ENCODE peak calls at places on chromosomes 1 and 21, in five cellular contexts. One of them, this sample, is unnamed.

GRCh38 chr1:108881369-108881768 is 4.6 kb downstream of the GPSM2 start:
- DNase-seq in stomach: no peak
- DNase-seq in transverse colon: no peak
- DNase-seq in SK-N-SH: no peak
- DNase-seq in suprapubic skin: no peak
- DNase-seq in this sample: no peak

GRCh38 chr1:180916771-180917170 is 4.1 kb downstream of the KIAA1614 start:
- DNase-seq in stomach: no peak
- DNase-seq in SK-N-SH: peak
- DNase-seq in suprapubic skin: no peak
- DNase-seq in transverse colon: no peak
- DNase-seq in this sample: no peak

GRCh38 chr1:50774759-50775351 is 185.2 kb downstream of the FAF1 start:
- DNase-seq in stomach: no peak
- DNase-seq in SK-N-SH: peak
- DNase-seq in transverse colon: no peak
- DNase-seq in suprapubic skin: no peak
- DNase-seq in this sample: no peak

GRCh38 chr21:15289896-15290841 is 225.4 kb upstream of the NRIP1 start:
- DNase-seq in suprapubic skin: no peak
- DNase-seq in stomach: peak
- DNase-seq in transverse colon: peak
- DNase-seq in SK-N-SH: peak
- DNase-seq in this sample: peak

GRCh38 chr1:230068952-230069684 is 2.1 kb downstream of the GALNT2 start:
- DNase-seq in stomach: peak
- DNase-seq in transverse colon: peak
- DNase-seq in suprapubic skin: no peak
- DNase-seq in SK-N-SH: peak
- DNase-seq in this sample: no peak

GRCh38 chr21:29238967-29239289 is 59.8 kb upstream of the BACH1 start:
- DNase-seq in transverse colon: no peak
- DNase-seq in SK-N-SH: no peak
- DNase-seq in suprapubic skin: no peak
- DNase-seq in stomach: no peak
- DNase-seq in this sample: peak

GRCh38 chr1:228316589-228317387 is 89.8 kb downstream of the TRIM11 start:
- DNase-seq in stomach: no peak
- DNase-seq in transverse colon: no peak
- DNase-seq in SK-N-SH: no peak
- DNase-seq in suprapubic skin: peak
- DNase-seq in this sample: peak

GRCh38 chr1:179228783-179229213 is 679 bp downstream of the ABL2 start:
- DNase-seq in SK-N-SH: peak
- DNase-seq in stomach: peak
- DNase-seq in suprapubic skin: peak
- DNase-seq in transverse colon: peak
- DNase-seq in this sample: no peak

GRCh38 chr1:185050823-185051451 is 5.6 kb downstream of the RNF2 start:
- DNase-seq in stomach: no peak
- DNase-seq in suprapubic skin: no peak
- DNase-seq in SK-N-SH: no peak
- DNase-seq in transverse colon: no peak
- DNase-seq in this sample: no peak

GRCh38 chr1:205296154-205296553 is 25.4 kb downstream of the NUAK2 start:
- DNase-seq in SK-N-SH: no peak
- DNase-seq in transverse colon: no peak
- DNase-seq in stomach: no peak
- DNase-seq in suprapubic skin: no peak
- DNase-seq in this sample: no peak

GRCh38 chr21:42553435-42553834 is 39.8 kb downstream of the SLC37A1 start:
- DNase-seq in suprapubic skin: peak
- DNase-seq in stomach: no peak
- DNase-seq in SK-N-SH: no peak
- DNase-seq in transverse colon: no peak
- DNase-seq in this sample: no peak

GRCh38 chr1:7070389-7071029 is 285.3 kb downstream of the CAMTA1 start:
- DNase-seq in transverse colon: peak
- DNase-seq in stomach: peak
- DNase-seq in suprapubic skin: peak
- DNase-seq in SK-N-SH: peak
- DNase-seq in this sample: no peak

GRCh38 chr1:215631489-215631888 is 64.4 kb downstream of the KCTD3 start:
- DNase-seq in transverse colon: no peak
- DNase-seq in stomach: no peak
- DNase-seq in suprapubic skin: no peak
- DNase-seq in SK-N-SH: no peak
- DNase-seq in this sample: no peak

DNA sequence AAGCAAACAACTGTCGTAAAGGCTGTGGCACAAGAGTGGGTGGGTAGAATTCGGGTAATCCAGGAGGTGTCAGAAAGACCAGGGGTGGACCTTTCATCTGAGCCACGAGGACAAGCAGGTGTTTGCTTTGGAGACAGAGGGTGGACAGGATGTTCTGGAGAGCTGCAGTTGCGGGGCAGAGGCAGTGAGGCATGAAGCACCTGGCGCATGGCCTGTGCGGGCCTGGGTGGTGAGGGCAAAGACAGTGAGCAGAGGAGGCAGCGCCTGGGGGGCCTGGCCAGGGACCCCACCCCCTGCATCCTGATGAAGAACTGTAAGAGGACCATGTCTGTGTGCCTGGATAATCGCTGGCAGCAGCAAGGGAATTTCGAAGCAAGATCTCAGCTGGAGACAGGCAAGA is 24.9 kb downstream of the KIF26B start:
- DNase-seq in suprapubic skin: no peak
- DNase-seq in stomach: no peak
- DNase-seq in transverse colon: no peak
- DNase-seq in SK-N-SH: peak
- DNase-seq in this sample: peak
- TF ChIP-seq POLR2AphosphoS5 in suprapubic skin: no peak
- TF ChIP-seq POLR2AphosphoS5 in stomach: no peak
- TF ChIP-seq POLR2AphosphoS5 in transverse colon: no peak
- TF ChIP-seq POLR2AphosphoS5 in SK-N-SH: no peak
- TF ChIP-seq POLR2AphosphoS5 in this sample: no peak

GRCh38 chr1:107286125-107286524 is 145.3 kb downstream of the NTNG1 start:
- DNase-seq in SK-N-SH: no peak
- DNase-seq in transverse colon: no peak
- DNase-seq in suprapubic skin: no peak
- DNase-seq in stomach: no peak
- DNase-seq in this sample: no peak
- TF ChIP-seq EP300 in SK-N-SH: no peak
- TF ChIP-seq EP300 in transverse colon: no peak
- TF ChIP-seq EP300 in suprapubic skin: no peak
- TF ChIP-seq EP300 in stomach: no peak
- TF ChIP-seq EP300 in this sample: no peak

GRCh38 chr1:15836772-15837669 is 10.5 kb upstream of the SPEN start:
- DNase-seq in SK-N-SH: no peak
- DNase-seq in suprapubic skin: peak
- DNase-seq in stomach: peak
- DNase-seq in transverse colon: peak
- DNase-seq in this sample: peak
- TF ChIP-seq POLR2AphosphoS5 in SK-N-SH: no peak
- TF ChIP-seq POLR2AphosphoS5 in suprapubic skin: no peak
- TF ChIP-seq POLR2AphosphoS5 in stomach: no peak
- TF ChIP-seq POLR2AphosphoS5 in transverse colon: no peak
- TF ChIP-seq POLR2AphosphoS5 in this sample: no peak

GRCh38 chr1:15417365-15417934 is 7.8 kb downstream of the EFHD2 start:
- DNase-seq in SK-N-SH: peak
- DNase-seq in transverse colon: peak
- DNase-seq in stomach: peak
- DNase-seq in suprapubic skin: no peak
- DNase-seq in this sample: no peak
- TF ChIP-seq EP300 in SK-N-SH: no peak
- TF ChIP-seq EP300 in transverse colon: no peak
- TF ChIP-seq EP300 in stomach: no peak
- TF ChIP-seq EP300 in suprapubic skin: no peak
- TF ChIP-seq EP300 in this sample: peak

This sample was measured in upper lobe of left lung.